ENCODE peak calls at places on chromosomes 3 and 15, in six cellular contexts. F is HCT116, J is SK-N-SH, H is H1, I is GM12878, L is K562. Z is an unnamed sample.

GRCh38 chr3:9542182-9542581 is 11.4 kb downstream of the LHFPL4 start:
- DNase-seq in F (no peak), J (no peak), H (no peak), I (no peak), L (no peak), Z (no peak)

GRCh38 chr3:177150970-177151627 is 46.2 kb downstream of the TBL1XR1 start:
- DNase-seq in F (peak), J (no peak), H (no peak), I (peak), L (peak), Z (no peak)

GRCh38 chr3:177358968-177359600 is 161.8 kb upstream of the TBL1XR1 start:
- DNase-seq in F (peak), J (peak), H (peak), I (no peak), L (peak), Z (peak)

GRCh38 chr15:85542895-85543331 is 162.5 kb downstream of the AKAP13 start:
- DNase-seq in F (no peak), J (no peak), H (no peak), I (no peak), L (no peak), Z (peak)

GRCh38 chr3:187798126-187798525 is 52.9 kb upstream of the BCL6 start:
- DNase-seq in F (no peak), J (no peak), H (no peak), I (no peak), L (no peak), Z (no peak)

GRCh38 chr3:52245322-52246263 is at the start of gene PPM1M:
- DNase-seq in F (no peak), J (peak), H (peak), I (no peak), L (peak), Z (peak)

GRCh38 chr3:152149832-152150231 is 118.9 kb upstream of the MBNL1 start:
- DNase-seq in F (no peak), J (no peak), H (no peak), I (no peak), L (no peak), Z (no peak)

GRCh38 chr3:173096994-173097785 is 43.8 kb downstream of the SPATA16 start:
- DNase-seq in F (peak), J (no peak), H (no peak), I (no peak), L (no peak), Z (no peak)

GRCh38 chr15:96583671-96584070 is 253.2 kb downstream of the NR2F2 start:
- DNase-seq in F (no peak), J (peak), H (no peak), I (no peak), L (no peak), Z (no peak)

GRCh38 chr3:115190747-115191146 is 43.7 kb upstream of the ZBTB20 start:
- DNase-seq in F (no peak), J (no peak), H (no peak), I (no peak), L (no peak), Z (no peak)

GRCh38 chr3:149512073-149512782 is 37.7 kb downstream of the TM4SF4 start:
- DNase-seq in F (peak), J (peak), H (peak), I (no peak), L (peak), Z (peak)

GRCh38 chr3:171257251-171258179 is 202.7 kb downstream of the TNIK start:
- DNase-seq in F (no peak), J (no peak), H (no peak), I (peak), L (no peak), Z (no peak)

GRCh38 chr3:156358232-156358631 is 196.7 kb downstream of the SSR3 start:
- DNase-seq in F (no peak), J (no peak), H (no peak), I (no peak), L (no peak), Z (no peak)

GRCh38 chr3:14550651-14551611 is 10.8 kb upstream of the GRIP2 start:
- DNase-seq in F (no peak), J (peak), H (no peak), I (no peak), L (no peak), Z (peak)

GRCh38 chr3:171687998-171688397 is 122.3 kb downstream of the PLD1 start:
- DNase-seq in F (no peak), J (no peak), H (no peak), I (no peak), L (no peak), Z (no peak)

DNA sequence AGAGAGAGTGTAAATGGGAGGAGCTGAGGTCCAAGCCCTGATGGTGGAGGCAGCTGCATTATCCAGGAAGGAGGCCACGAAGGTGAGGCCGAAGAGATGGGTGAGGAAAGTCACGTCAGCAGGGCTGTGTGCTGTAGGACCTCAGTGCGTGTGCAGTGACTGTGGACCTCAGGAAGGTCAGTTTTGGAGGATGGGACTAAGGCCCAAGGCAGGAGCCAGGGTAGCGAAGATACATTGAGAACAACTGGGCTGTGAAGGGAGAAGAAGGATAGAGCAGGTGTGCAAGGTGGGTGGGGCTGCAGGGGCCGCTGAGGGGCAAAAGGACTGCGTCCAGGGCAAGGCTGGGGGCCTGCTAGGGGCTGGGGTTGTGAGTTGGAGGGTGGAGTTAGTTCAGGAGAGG is 4.9 kb downstream of the KLHL40 start:
- DNase-seq in F (no peak), J (no peak), H (no peak), I (no peak), L (no peak), Z (no peak)
- TF ChIP-seq JUND in F (no peak), J (no peak), H (no peak), I (no peak), L (no peak), Z (no peak)

DNA sequence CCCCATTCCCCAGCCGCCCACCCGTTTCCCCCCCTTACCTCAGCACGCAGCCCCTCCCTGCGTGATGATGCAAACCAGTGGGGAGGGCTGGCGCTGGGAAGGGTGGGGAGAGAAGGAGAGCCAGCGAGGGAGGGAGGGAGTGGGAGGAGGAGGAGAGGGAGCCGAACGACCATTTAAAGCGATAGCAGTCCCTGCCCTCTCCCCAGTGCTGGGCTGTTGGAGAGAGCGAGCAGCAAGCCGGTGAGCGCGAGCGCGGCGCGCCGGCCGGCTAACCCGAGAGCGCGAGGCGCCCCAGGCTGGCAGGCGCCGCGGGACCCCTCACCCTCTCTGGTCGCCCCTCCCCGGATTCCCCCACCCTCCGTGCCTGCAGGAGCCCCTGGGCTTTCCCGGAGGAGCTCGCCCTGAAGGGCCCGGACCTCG is at the start of gene GRM7:
- DNase-seq in F (no peak), J (peak), H (peak), I (no peak), L (no peak), Z (no peak)
- TF ChIP-seq JUND in F (no peak), J (no peak), H (no peak), I (no peak), L (no peak), Z (no peak)

GRCh38 chr3:157660847-157661246 is 157.6 kb upstream of the VEPH1 start:
- DNase-seq in F (no peak), J (no peak), H (no peak), I (no peak), L (no peak), Z (no peak)
- TF ChIP-seq JUND in F (no peak), J (no peak), H (no peak), I (no peak), L (no peak), Z (no peak)

GRCh38 chr3:197407053-197407452 is 108.6 kb upstream of the DLG1 start:
- DNase-seq in F (no peak), J (peak), H (no peak), I (no peak), L (peak), Z (no peak)

GRCh38 chr3:197404754-197405153 is 106.3 kb upstream of the DLG1 start:
- DNase-seq in F (no peak), J (peak), H (no peak), I (no peak), L (peak), Z (no peak)

GRCh38 chr3:197406266-197406665 is 107.9 kb upstream of the DLG1 start:
- DNase-seq in F (no peak), J (peak), H (no peak), I (no peak), L (peak), Z (no peak)

GRCh38 chr3:197407526-197407925 is 109.1 kb upstream of the DLG1 start:
- DNase-seq in F (no peak), J (peak), H (no peak), I (no peak), L (peak), Z (no peak)

GRCh38 chr3:197408177-197408957 is 110.0 kb upstream of the DLG1 start:
- DNase-seq in F (no peak), J (peak), H (no peak), I (no peak), L (peak), Z (no peak)
- TF ChIP-seq JUND in F (no peak), J (no peak), H (no peak), I (no peak), L (no peak), Z (no peak)

GRCh38 chr3:56783644-56784451 is 17.9 kb downstream of the ARHGEF3 start:
- DNase-seq in F (no peak), J (no peak), H (no peak), I (peak), L (no peak), Z (no peak)
- TF ChIP-seq JUND in F (no peak), J (no peak), H (no peak), I (peak), L (no peak), Z (no peak)